ENCODE peak calls at places on chromosomes 12 and 14, in six cellular contexts. G is tibial nerve; T is IMR-90; S is CD4-positive, alpha-beta memory T cell; F is aorta; R is suprapubic skin. L is an unnamed sample.

GRCh38 chr12:79934309-79935020 is 432 bp downstream of the PPP1R12A start:
- DNase-seq in F (peak; percentile 79), R (peak; percentile 83), S (no peak), G (peak; percentile 26), T (peak; percentile 36), L (no peak)

GRCh38 chr12:6322352-6322751 is 11.9 kb downstream of the PLEKHG6 start:
- DNase-seq in F (no peak), S (no peak), R (no peak), G (no peak), T (no peak), L (no peak)

GRCh38 chr12:10381912-10382628 is 7.8 kb downstream of the KLRK1 start:
- DNase-seq in F (no peak), S (no peak), T (no peak), R (no peak), G (no peak), L (no peak)

GRCh38 chr14:105143451-105144230 is 24.9 kb downstream of the JAG2 start:
- DNase-seq in S (no peak), G (no peak), F (no peak), T (no peak), R (peak; percentile 58), L (no peak)

GRCh38 chr12:47236109-47236714 is 156.5 kb upstream of the AMIGO2 start:
- DNase-seq in T (peak; percentile 88), S (no peak), F (no peak), G (no peak), R (no peak), L (no peak)

GRCh38 chr14:102164241-102164641 is 24.5 kb downstream of the WDR20 start:
- DNase-seq in S (no peak), F (no peak), G (no peak), T (peak; percentile 49), R (no peak), L (no peak)

GRCh38 chr12:113094738-113095137 is 38.2 kb downstream of the DTX1 start:
- DNase-seq in F (peak; percentile 34), G (no peak), R (no peak), S (no peak), T (no peak), L (no peak)

GRCh38 chr12:67692966-67693365 is 44.4 kb downstream of the DYRK2 start:
- DNase-seq in F (no peak), S (no peak), G (no peak), R (no peak), T (no peak), L (no peak)

GRCh38 chr12:10385181-10385613 is 4.6 kb downstream of the KLRK1 start:
- DNase-seq in T (peak; percentile 81), G (no peak), F (no peak), R (no peak), S (no peak), L (no peak)

GRCh38 chr14:54893151-54893760 is 9.4 kb downstream of the GCH1 start:
- DNase-seq in F (no peak), S (peak; percentile 27), G (no peak), T (peak; percentile 80), R (no peak), L (no peak)

GRCh38 chr12:55702861-55703260 is 4.8 kb downstream of the ITGA7 start:
- DNase-seq in G (no peak), F (peak; percentile 43), S (no peak), R (no peak), T (no peak), L (peak; percentile 59)

GRCh38 chr12:66960704-66961690 is 282.1 kb upstream of the GRIP1 start:
- DNase-seq in R (no peak), T (no peak), S (no peak), G (no peak), F (no peak), L (no peak)

GRCh38 chr14:89028462-89029134 is 204.1 kb downstream of the TTC8 start:
- DNase-seq in G (no peak), S (no peak), F (no peak), R (no peak), T (no peak), L (no peak)

GRCh38 chr14:63276492-63277342 is 42.0 kb downstream of the GPHB5 start:
- DNase-seq in S (peak; percentile 4), R (no peak), G (no peak), T (peak; percentile 64), F (no peak), L (no peak)

GRCh38 chr12:105820407-105821140 is 318.2 kb downstream of the NUAK1 start:
- DNase-seq in R (peak; percentile 77), G (peak; percentile 33), T (peak; percentile 22), F (peak; percentile 72), S (no peak), L (peak; percentile 60)

GRCh38 chr14:55731881-55732498 is 152.0 kb downstream of the KTN1 start:
- DNase-seq in R (no peak), F (no peak), S (peak; percentile 48), T (peak; percentile 24), G (peak; percentile 42), L (no peak)

GRCh38 chr14:26917086-26917485 is 319.3 kb upstream of the NOVA1 start:
- DNase-seq in S (no peak), R (no peak), F (no peak), G (no peak), T (peak; percentile 2), L (no peak)

GRCh38 chr14:103693514-103693913 is 21.7 kb downstream of the XRCC3 start:
- DNase-seq in G (peak; percentile 12), S (no peak), T (no peak), R (peak; percentile 69), F (no peak), L (no peak)

GRCh38 chr12:81284137-81284536 is 206.3 kb downstream of the ACSS3 start:
- DNase-seq in G (no peak), R (no peak), T (peak; percentile 4), S (no peak), F (no peak), L (no peak)

GRCh38 chr14:100203146-100203545 is 35.8 kb upstream of the YY1 start:
- DNase-seq in F (no peak), R (no peak), S (no peak), G (no peak), T (no peak), L (no peak)
- H3K4me1 ChIP-seq in F (no peaks in the 10 kb centered on the region), R (peaks cover 3% of the 10 kb centered on the region), S (no peaks in the 10 kb centered on the region), G (no peaks in the 10 kb centered on the region), T (peaks cover 4% of the 10 kb centered on the region), L (no peaks in the 10 kb centered on the region)

DNA sequence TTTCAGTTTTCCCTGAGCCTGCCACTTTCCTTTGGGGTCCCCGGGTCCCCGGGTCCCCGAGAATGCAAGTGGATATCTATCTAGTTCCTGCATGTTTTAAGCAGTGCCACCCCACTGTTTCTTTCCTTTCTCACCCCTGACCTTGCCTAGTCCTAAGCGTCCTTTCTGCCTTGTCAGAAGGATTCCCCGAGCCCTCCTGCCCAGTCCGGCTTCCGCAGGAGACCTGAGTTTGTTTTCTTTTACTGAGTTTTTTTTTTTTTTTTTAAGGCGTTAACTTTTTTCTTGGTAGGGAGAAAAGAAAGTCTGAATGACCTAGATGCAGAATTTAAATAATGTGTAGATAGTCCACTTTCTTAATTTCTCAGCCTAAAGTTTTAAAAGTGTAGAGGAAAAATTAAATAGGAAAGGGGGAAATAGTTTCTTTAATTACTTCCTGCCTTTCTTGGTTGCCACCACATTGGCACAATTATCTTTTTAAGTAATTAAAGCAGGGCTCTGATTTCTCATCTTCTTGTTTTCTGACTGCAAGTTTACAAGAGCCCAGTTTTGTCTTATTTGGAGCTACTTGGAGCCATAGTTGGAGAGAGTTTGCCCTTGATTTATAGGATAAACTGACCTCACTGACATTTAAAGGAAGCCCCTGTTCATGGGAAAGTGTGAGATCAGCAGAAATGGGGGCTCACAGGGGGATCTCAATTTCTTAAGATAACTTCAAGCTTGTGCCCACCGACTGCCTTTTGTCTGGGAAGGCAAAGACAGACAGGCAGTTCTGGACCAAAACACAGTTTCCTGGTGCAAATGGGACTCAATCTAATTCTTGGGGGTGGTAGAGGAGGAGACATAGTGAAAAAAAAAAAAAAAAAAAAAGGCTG is 2.9 kb downstream of the PAX9 start:
- DNase-seq in R (no peak), T (no peak), S (no peak), G (no peak), F (no peak), L (no peak)
- H3K27me3 ChIP-seq in R (peaks cover 90% of the 10 kb centered on the region), T (peaks cover 73% of the 10 kb centered on the region), S (peaks cover 22% of the 10 kb centered on the region), G (peaks cover 96% of the 10 kb centered on the region), F (no peaks in the 10 kb centered on the region), L (peaks cover 6% of the 10 kb centered on the region)

GRCh38 chr12:51028126-51028810 is 2.1 kb upstream of the SLC11A2 start:
- DNase-seq in G (no peak), S (peak; percentile 12), T (peak; percentile 33), F (no peak), R (no peak), L (no peak)
- H3K4me3 ChIP-seq in G (no peak overlapping the region), S (no peak overlapping the region), T (no peak overlapping the region), F (no peak overlapping the region), R (no peak overlapping the region), L (no peak overlapping the region)

GRCh38 chr12:56723352-56723751 is 1.7 kb downstream of the NACA start:
- DNase-seq in S (no peak), T (no peak), R (no peak), F (no peak), G (no peak), L (no peak)
- H3K4me1 ChIP-seq in S (peaks cover 71% of the 10 kb centered on the region), T (peaks cover 5% of the 10 kb centered on the region), R (peaks cover 60% of the 10 kb centered on the region), F (no peaks in the 10 kb centered on the region), G (peaks cover 62% of the 10 kb centered on the region), L (peaks cover 52% of the 10 kb centered on the region)

GRCh38 chr12:132190012-132190755 is 45.9 kb downstream of the NOC4L start:
- DNase-seq in F (no peak), T (no peak), S (no peak), R (no peak), G (no peak), L (peak; percentile 32)
- H3K27me3 ChIP-seq in F (no peaks in the 10 kb centered on the region), T (peaks cover 12% of the 10 kb centered on the region), S (no peaks in the 10 kb centered on the region), R (peaks cover 15% of the 10 kb centered on the region), G (peaks cover 17% of the 10 kb centered on the region), L (no peaks in the 10 kb centered on the region)

GRCh38 chr14:65173973-65174693 is 71.8 kb upstream of the MAX start:
- DNase-seq in S (no peak), T (no peak), F (no peak), G (no peak), R (no peak), L (no peak)
- H3K4me3 ChIP-seq in S (no peak overlapping the region), T (no peak overlapping the region), F (no peak overlapping the region), G (no peak overlapping the region), R (no peak overlapping the region), L (no peak overlapping the region)

DNA sequence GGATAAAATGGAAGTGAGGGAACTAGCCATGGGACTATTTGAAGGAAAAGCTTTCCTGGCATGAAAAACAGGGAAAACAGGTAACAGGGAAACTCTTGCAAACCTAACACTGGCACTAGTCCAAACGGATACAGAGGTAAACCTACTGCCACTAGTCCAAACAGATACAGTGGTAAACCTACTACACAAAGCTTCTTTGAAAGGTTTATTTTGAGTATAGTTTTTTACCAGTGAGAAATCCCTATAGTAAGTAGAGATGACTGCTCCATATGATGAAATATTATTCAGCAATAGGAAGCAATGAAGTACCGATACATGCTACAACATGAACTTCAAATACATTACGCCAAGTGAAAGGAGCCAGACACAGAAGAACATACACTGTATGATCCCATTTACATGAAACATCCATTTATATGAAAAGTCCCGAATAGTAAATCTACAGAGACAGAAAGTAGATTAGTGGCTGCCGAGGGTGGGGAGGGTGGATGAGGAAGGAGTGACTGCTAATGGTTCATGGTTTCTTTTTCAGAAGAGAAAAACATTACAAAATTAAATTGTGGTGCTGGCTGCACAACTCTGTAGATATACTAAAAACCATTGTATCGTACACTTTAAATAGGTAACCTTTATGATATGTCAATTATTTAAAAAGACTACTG is 25.5 kb downstream of the SPTLC2 start:
- DNase-seq in F (no peak), R (no peak), T (no peak), G (no peak), S (no peak), L (no peak)
- H3K4me1 ChIP-seq in F (no peaks in the 10 kb centered on the region), R (peaks cover 21% of the 10 kb centered on the region), T (peaks cover 6% of the 10 kb centered on the region), G (peaks cover 40% of the 10 kb centered on the region), S (peaks cover 53% of the 10 kb centered on the region), L (no peaks in the 10 kb centered on the region)

L was measured in psoas muscle.